ENCODE peak calls at places on chromosome 5, in four cellular contexts. One of them, this sample, is unnamed.

GRCh38 chr5:111389390-111390082 is 122.8 kb downstream of the STARD4 start:
- DNase-seq in WERI-Rb-1: no peak
- DNase-seq in Panc1: no peak
- DNase-seq in RPMI7951: peak
- DNase-seq in this sample: peak

GRCh38 chr5:53253421-53253871 is 143.9 kb upstream of the MOCS2 start:
- DNase-seq in WERI-Rb-1: no peak
- DNase-seq in Panc1: no peak
- DNase-seq in RPMI7951: peak
- DNase-seq in this sample: no peak

GRCh38 chr5:14144586-14145355 is 1.6 kb downstream of the TRIO start:
- DNase-seq in WERI-Rb-1: peak
- DNase-seq in Panc1: no peak
- DNase-seq in RPMI7951: peak
- DNase-seq in this sample: peak

GRCh38 chr5:133381571-133382365 is 230.6 kb downstream of the FSTL4 start:
- DNase-seq in WERI-Rb-1: no peak
- DNase-seq in Panc1: no peak
- DNase-seq in RPMI7951: no peak
- DNase-seq in this sample: no peak

GRCh38 chr5:159887050-159887449 is 29.2 kb upstream of the ADRA1B start:
- DNase-seq in WERI-Rb-1: no peak
- DNase-seq in Panc1: no peak
- DNase-seq in RPMI7951: no peak
- DNase-seq in this sample: no peak

GRCh38 chr5:60178101-60178500 is 284.6 kb upstream of the PDE4D start:
- DNase-seq in WERI-Rb-1: no peak
- DNase-seq in Panc1: no peak
- DNase-seq in RPMI7951: peak
- DNase-seq in this sample: no peak

GRCh38 chr5:173981362-173981761 is 7.6 kb upstream of the C5orf47 start:
- DNase-seq in WERI-Rb-1: no peak
- DNase-seq in Panc1: no peak
- DNase-seq in RPMI7951: no peak
- DNase-seq in this sample: no peak

GRCh38 chr5:35136386-35136785 is 88.6 kb upstream of the AGXT2 start:
- DNase-seq in WERI-Rb-1: no peak
- DNase-seq in Panc1: no peak
- DNase-seq in RPMI7951: peak
- DNase-seq in this sample: no peak

GRCh38 chr5:91160751-91161285 is 222.3 kb downstream of the ARRDC3 start:
- DNase-seq in WERI-Rb-1: no peak
- DNase-seq in Panc1: no peak
- DNase-seq in RPMI7951: peak
- DNase-seq in this sample: no peak

GRCh38 chr5:32767948-32768427 is 56.9 kb downstream of the NPR3 start:
- DNase-seq in WERI-Rb-1: no peak
- DNase-seq in Panc1: peak
- DNase-seq in RPMI7951: peak
- DNase-seq in this sample: peak

GRCh38 chr5:140318778-140319177 is 15.9 kb upstream of the PFDN1 start:
- DNase-seq in WERI-Rb-1: no peak
- DNase-seq in Panc1: no peak
- DNase-seq in RPMI7951: no peak
- DNase-seq in this sample: no peak

GRCh38 chr5:17056056-17056690 is 120.1 kb upstream of the MYO10 start:
- DNase-seq in WERI-Rb-1: no peak
- DNase-seq in Panc1: no peak
- DNase-seq in RPMI7951: peak
- DNase-seq in this sample: no peak

GRCh38 chr5:179819296-179820126 is 1.2 kb upstream of the SQSTM1 start:
- DNase-seq in WERI-Rb-1: peak
- DNase-seq in Panc1: no peak
- DNase-seq in RPMI7951: peak
- DNase-seq in this sample: no peak

GRCh38 chr5:115450741-115451140 is 93.8 kb downstream of the FEM1C start:
- DNase-seq in WERI-Rb-1: no peak
- DNase-seq in Panc1: no peak
- DNase-seq in RPMI7951: peak
- DNase-seq in this sample: no peak

GRCh38 chr5:143887901-143888648 is 76.1 kb downstream of the HMHB1 start:
- DNase-seq in WERI-Rb-1: no peak
- DNase-seq in Panc1: no peak
- DNase-seq in RPMI7951: peak
- DNase-seq in this sample: no peak